ENCODE peak calls at places on chromosome 14, in four cellular contexts. Y is T-helper 1 cell, W is IMR-90, A is GM04504. D is an unnamed sample.

GRCh38 chr14:71482701-71483100 is 449.5 kb upstream of the RGS6 start:
- DNase-seq in A (no peak), W (peak), Y (no peak), D (no peak)

GRCh38 chr14:72781476-72782181 is 112.3 kb downstream of the DPF3 start:
- DNase-seq in A (peak), Y (no peak), W (peak), D (peak)

GRCh38 chr14:89543420-89543790 is 126.4 kb upstream of the FOXN3 start:
- DNase-seq in A (no peak), W (no peak), Y (no peak), D (no peak)

GRCh38 chr14:63268746-63269145 is 50.0 kb downstream of the GPHB5 start:
- DNase-seq in A (no peak), Y (no peak), W (no peak), D (no peak)

GRCh38 chr14:54459106-54459505 is 17.9 kb upstream of the CNIH1 start:
- DNase-seq in Y (no peak), W (no peak), A (no peak), D (no peak)

GRCh38 chr14:54703724-54704123 is 136.8 kb downstream of the SAMD4A start:
- DNase-seq in A (no peak), W (no peak), Y (no peak), D (no peak)

GRCh38 chr14:50347521-50347920 is 35.4 kb downstream of the DMAC2L start:
- DNase-seq in W (peak), Y (no peak), A (no peak), D (no peak)

GRCh38 chr14:76564471-76565119 is 188.7 kb downstream of the ESRRB start:
- DNase-seq in A (no peak), W (no peak), Y (no peak), D (no peak)

GRCh38 chr14:89955022-89955414 is 488 bp upstream of the EFCAB11 start:
- DNase-seq in A (no peak), W (no peak), Y (no peak), D (no peak)

GRCh38 chr14:81269100-81269978 is 48.6 kb upstream of the GTF2A1 start:
- DNase-seq in A (peak), Y (peak), W (peak), D (peak)

GRCh38 chr14:53109028-53109687 is 44.0 kb downstream of the DDHD1 start:
- DNase-seq in Y (peak), W (no peak), A (peak), D (no peak)

GRCh38 chr14:85308531-85309300 is 221.2 kb upstream of the FLRT2 start:
- DNase-seq in A (no peak), W (no peak), Y (no peak), D (no peak)

GRCh38 chr14:98278805-98279204 is 993.2 kb downstream of the BCL11B start:
- DNase-seq in W (no peak), Y (no peak), A (no peak), D (no peak)

GRCh38 chr14:65035049-65035448 is 48.4 kb downstream of the FNTB start:
- DNase-seq in Y (no peak), A (no peak), W (no peak), D (no peak)

GRCh38 chr14:89753828-89754439 is 200.6 kb downstream of the EFCAB11 start:
- DNase-seq in A (no peak), W (no peak), Y (no peak), D (no peak)

GRCh38 chr14:53900499-53900898 is 56.1 kb downstream of the BMP4 start:
- DNase-seq in W (no peak), Y (no peak), A (no peak), D (no peak)

GRCh38 chr14:55760801-55761200 is 180.8 kb downstream of the KTN1 start:
- DNase-seq in W (no peak), A (no peak), Y (no peak), D (no peak)

GRCh38 chr14:20427231-20428009 is 8.5 kb downstream of the KLHL33 start:
- DNase-seq in A (no peak), Y (peak), W (peak), D (no peak)

GRCh38 chr14:58077621-58078020 is 74.4 kb downstream of the ARMH4 start:
- DNase-seq in Y (no peak), W (peak), A (no peak), D (no peak)

GRCh38 chr14:100882026-100882967 is 21.2 kb downstream of the RTL1 start:
- DNase-seq in Y (no peak), A (no peak), W (no peak), D (no peak)

GRCh38 chr14:35277179-35277578 is 15.0 kb upstream of the PSMA6 start:
- DNase-seq in A (no peak), Y (no peak), W (no peak), D (no peak)

GRCh38 chr14:87877877-87878276 is 115.1 kb downstream of the GALC start:
- DNase-seq in Y (no peak), W (no peak), A (no peak), D (no peak)

GRCh38 chr14:99463974-99464373 is 16.7 kb downstream of the SETD3 start:
- DNase-seq in Y (no peak), A (no peak), W (no peak), D (no peak)

GRCh38 chr14:38065101-38065762 is 142.5 kb upstream of the SSTR1 start:
- DNase-seq in W (no peak), Y (peak), A (no peak), D (no peak)

GRCh38 chr14:81062816-81063215 is 107.4 kb downstream of the TSHR start:
- DNase-seq in A (no peak), W (peak), Y (peak), D (no peak)

GRCh38 chr14:75831455-75831854 is 150.3 kb downstream of the TGFB3 start:
- DNase-seq in A (peak), Y (peak), W (peak), D (no peak)

GRCh38 chr14:92982941-92983340 is 60.0 kb downstream of the CHGA start:
- DNase-seq in W (peak), Y (no peak), A (no peak), D (no peak)

GRCh38 chr14:94936411-94936892 is 166.5 kb upstream of the GSC start:
- DNase-seq in W (no peak), A (peak), Y (no peak), D (no peak)

GRCh38 chr14:96051642-96052540 is 12.7 kb downstream of the C14orf132 start:
- DNase-seq in W (peak), Y (no peak), A (no peak), D (no peak)